ENCODE peak calls at places on chromosomes 11 and 22, in nine cellular contexts. B is GM12891, M is stomach, X is endothelial cell of umbilical vein, Q is H1, W is GM12878, H is sigmoid colon, I is suprapubic skin, N is HCT116. V is an unnamed sample.

GRCh38 chr11:86228967-86229330 is 15.6 kb upstream of the EED start:
- DNase-seq in B (no peak), M (no peak), X (no peak), Q (no peak), W (no peak), H (no peak), I (no peak), N (no peak), V (no peak)

GRCh38 chr11:69635804-69636511 is 5.0 kb upstream of the CCND1 start:
- DNase-seq in B (no peak), M (no peak), X (no peak), Q (no peak), W (no peak), H (no peak), I (peak; percentile 62), N (no peak), V (no peak)

GRCh38 chr11:44066732-44067131 is 662 bp downstream of the ACCS start:
- DNase-seq in B (no peak), M (no peak), X (peak; percentile 86), Q (no peak), W (no peak), H (peak; percentile 66), I (no peak), N (peak; percentile 31), V (peak; percentile 9)

GRCh38 chr22:45994516-45995404 is 17.8 kb upstream of the WNT7B start:
- DNase-seq in B (peak; percentile 75), M (peak; percentile 88), X (peak; percentile 55), Q (peak; percentile 100), W (no peak), H (peak; percentile 91), I (peak; percentile 91), N (no peak), V (peak; percentile 65)

GRCh38 chr11:119367661-119368120 is 13.8 kb downstream of the USP2 start:
- DNase-seq in B (no peak), M (no peak), X (no peak), Q (no peak), W (no peak), H (no peak), I (no peak), N (no peak), V (no peak)

GRCh38 chr11:71109586-71109985 is 142.8 kb downstream of the SHANK2 start:
- DNase-seq in B (no peak), M (no peak), X (no peak), Q (no peak), W (no peak), H (no peak), I (no peak), N (no peak), V (no peak)

GRCh38 chr11:126366064-126366822 is 10.8 kb downstream of the ST3GAL4 start:
- DNase-seq in B (no peak), M (no peak), X (no peak), Q (peak; percentile 48), W (no peak), H (peak; percentile 63), I (no peak), N (no peak), V (no peak)

GRCh38 chr11:70668204-70669202 is 270.2 kb downstream of the CTTN start:
- DNase-seq in B (no peak), M (no peak), X (no peak), Q (no peak), W (no peak), H (no peak), I (no peak), N (no peak), V (no peak)

GRCh38 chr11:26326793-26327400 is 5.0 kb upstream of the ANO3 start:
- DNase-seq in B (no peak), M (no peak), X (no peak), Q (no peak), W (no peak), H (no peak), I (no peak), N (no peak), V (no peak)

GRCh38 chr11:132977746-132978145 is 554.6 kb downstream of the OPCML start:
- DNase-seq in B (no peak), M (no peak), X (no peak), Q (no peak), W (no peak), H (no peak), I (no peak), N (no peak), V (no peak)

GRCh38 chr11:100939581-100939980 is 190.0 kb downstream of the PGR start:
- DNase-seq in B (no peak), M (no peak), X (no peak), Q (no peak), W (no peak), H (no peak), I (no peak), N (no peak), V (no peak)

GRCh38 chr11:2137202-2138071 is 1.8 kb downstream of the IGF2 start:
- DNase-seq in B (no peak), M (peak; percentile 61), X (peak; percentile 60), Q (peak; percentile 82), W (no peak), H (no peak), I (no peak), N (peak; percentile 36), V (peak; percentile 43)
- TF ChIP-seq POLR2A in B (no peak), M (no peak), X (no peak), Q (no peak), W (no peak), H (no peak), I (no peak), N (no peak), V (no peak)

GRCh38 chr11:95789506-95790122 is at the start of gene FAM76B:
- DNase-seq in B (peak; percentile 71), M (peak; percentile 97), X (peak; percentile 100), Q (peak; percentile 93), W (peak; percentile 99), H (peak; percentile 99), I (peak; percentile 98), N (peak; percentile 98), V (peak; percentile 98)
- TF ChIP-seq POLR2AphosphoS5 in B (peak; percentile 67), M (peak; percentile 97), X (peak; percentile 89), Q (peak; percentile 97), W (peak; percentile 60), H (peak; percentile 96), I (peak; percentile 93), N (peak; percentile 83), V (peak; percentile 94)

DNA sequence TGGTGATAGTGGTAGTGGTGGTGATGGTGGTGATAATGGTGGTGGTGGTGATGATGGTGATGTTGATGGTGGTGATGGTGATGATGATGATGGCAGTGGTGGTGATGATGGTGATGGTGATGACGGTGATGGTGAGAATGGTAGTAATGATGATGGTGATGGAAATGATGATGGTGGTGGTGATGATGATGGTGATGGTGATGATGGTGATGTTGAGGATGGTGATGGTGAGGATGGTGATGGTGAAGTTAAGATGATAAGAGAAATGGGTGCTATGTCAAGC is 11.8 kb downstream of the MRGPRG start:
- DNase-seq in B (no peak), M (no peak), X (no peak), Q (no peak), W (no peak), H (no peak), I (no peak), N (no peak), V (no peak)
- TF ChIP-seq POLR2A in B (no peak), M (no peak), X (no peak), Q (no peak), W (no peak), H (no peak), I (no peak), N (no peak), V (no peak)

GRCh38 chr22:31103111-31103510 is 4.3 kb downstream of the SELENOM start:
- DNase-seq in B (no peak), M (no peak), X (no peak), Q (no peak), W (no peak), H (no peak), I (no peak), N (no peak), V (no peak)

GRCh38 chr22:31100762-31101525 is 6.4 kb downstream of the SELENOM start:
- DNase-seq in B (no peak), M (no peak), X (no peak), Q (no peak), W (no peak), H (no peak), I (no peak), N (no peak), V (no peak)

GRCh38 chr22:31104869-31105268 is 2.5 kb downstream of the SELENOM start:
- DNase-seq in B (no peak), M (no peak), X (no peak), Q (peak; percentile 89), W (no peak), H (peak; percentile 83), I (no peak), N (no peak), V (no peak)

GRCh38 chr22:31103899-31104694 is 3.3 kb downstream of the SELENOM start:
- DNase-seq in B (no peak), M (no peak), X (no peak), Q (peak; percentile 49), W (no peak), H (peak; percentile 95), I (no peak), N (no peak), V (no peak)

GRCh38 chr22:31102441-31103081 is 4.8 kb downstream of the SELENOM start:
- DNase-seq in B (no peak), M (peak; percentile 69), X (peak; percentile 60), Q (no peak), W (no peak), H (peak; percentile 99), I (peak; percentile 93), N (no peak), V (no peak)
- TF ChIP-seq POLR2AphosphoS5 in B (no peak), M (peak; percentile 82), X (no peak), Q (no peak), W (no peak), H (peak; percentile 93), I (peak; percentile 65), N (no peak), V (peak; percentile 62)

GRCh38 chr11:75585271-75585670 is 23.2 kb downstream of the SERPINH1 start:
- DNase-seq in B (no peak), M (no peak), X (no peak), Q (no peak), W (no peak), H (no peak), I (no peak), N (no peak), V (no peak)

GRCh38 chr11:75583710-75584658 is 21.9 kb downstream of the SERPINH1 start:
- DNase-seq in B (peak; percentile 59), M (peak; percentile 39), X (peak; percentile 70), Q (peak; percentile 75), W (no peak), H (peak; percentile 92), I (no peak), N (no peak), V (peak; percentile 39)

GRCh38 chr11:75579841-75580240 is 17.8 kb downstream of the SERPINH1 start:
- DNase-seq in B (no peak), M (no peak), X (no peak), Q (no peak), W (no peak), H (no peak), I (no peak), N (no peak), V (no peak)

GRCh38 chr11:75582461-75582934 is 20.4 kb downstream of the SERPINH1 start:
- DNase-seq in B (no peak), M (no peak), X (peak; percentile 91), Q (no peak), W (no peak), H (no peak), I (no peak), N (no peak), V (no peak)

GRCh38 chr11:75582935-75583709 is 21.1 kb downstream of the SERPINH1 start:
- DNase-seq in B (peak; percentile 90), M (peak; percentile 46), X (peak; percentile 84), Q (peak; percentile 88), W (no peak), H (peak; percentile 87), I (peak; percentile 87), N (no peak), V (no peak)
- TF ChIP-seq POLR2A in B (peak; percentile 68), M (no peak), X (peak; percentile 69), Q (peak; percentile 70), W (peak; percentile 83), H (peak; percentile 85), I (no peak), N (no peak), V (no peak)

V was measured in prostate gland.